ENCODE peak calls at places on chromosomes 7 and 10, in eight cellular contexts. Y is AG10803, Q is pancreas, O is LNCaP clone FGC, I is colonic mucosa, R is left lung, M is K562, S is retinal pigment epithelial cell. B is an unnamed sample.

GRCh38 chr10:132320776-132321469 is 11.1 kb upstream of the LRRC27 start:
- DNase-seq in Y (no peak), Q (no peak), O (no peak), I (no peak), R (peak), M (no peak), S (no peak), B (no peak)

GRCh38 chr10:26642896-26643653 is 54.4 kb upstream of the PDSS1 start:
- DNase-seq in Y (no peak), Q (no peak), O (no peak), I (no peak), R (no peak), M (peak), S (no peak), B (no peak)

GRCh38 chr10:45673074-45673628 is 579 bp upstream of the ZFAND4 start:
- DNase-seq in Y (no peak), Q (peak), O (no peak), I (peak), R (no peak), M (no peak), S (peak), B (no peak)

GRCh38 chr7:98211221-98211675 is at the start of gene BHLHA15:
- DNase-seq in Y (no peak), Q (peak), O (no peak), I (peak), R (peak), M (peak), S (no peak), B (peak)

GRCh38 chr7:100486753-100487446 is 3.2 kb downstream of the NYAP1 start:
- DNase-seq in Y (peak), Q (no peak), O (no peak), I (no peak), R (no peak), M (peak), S (no peak), B (no peak)

GRCh38 chr10:106863549-106863948 is 301.0 kb downstream of the SORCS1 start:
- DNase-seq in Y (no peak), Q (no peak), O (no peak), I (no peak), R (no peak), M (no peak), S (no peak), B (no peak)

GRCh38 chr7:46022397-46022796 is 101.3 kb upstream of the IGFBP3 start:
- DNase-seq in Y (no peak), Q (no peak), O (no peak), I (no peak), R (no peak), M (no peak), S (no peak), B (no peak)

GRCh38 chr7:22715969-22716368 is 11.0 kb upstream of the IL6 start:
- DNase-seq in Y (no peak), Q (no peak), O (no peak), I (no peak), R (no peak), M (no peak), S (no peak), B (no peak)

GRCh38 chr7:83347836-83348482 is 185.3 kb upstream of the PCLO start:
- DNase-seq in Y (peak), Q (no peak), O (no peak), I (no peak), R (no peak), M (no peak), S (peak), B (no peak)

GRCh38 chr10:35004651-35005050 is 85.5 kb downstream of the CUL2 start:
- DNase-seq in Y (peak), Q (no peak), O (no peak), I (no peak), R (no peak), M (no peak), S (no peak), B (no peak)

DNA sequence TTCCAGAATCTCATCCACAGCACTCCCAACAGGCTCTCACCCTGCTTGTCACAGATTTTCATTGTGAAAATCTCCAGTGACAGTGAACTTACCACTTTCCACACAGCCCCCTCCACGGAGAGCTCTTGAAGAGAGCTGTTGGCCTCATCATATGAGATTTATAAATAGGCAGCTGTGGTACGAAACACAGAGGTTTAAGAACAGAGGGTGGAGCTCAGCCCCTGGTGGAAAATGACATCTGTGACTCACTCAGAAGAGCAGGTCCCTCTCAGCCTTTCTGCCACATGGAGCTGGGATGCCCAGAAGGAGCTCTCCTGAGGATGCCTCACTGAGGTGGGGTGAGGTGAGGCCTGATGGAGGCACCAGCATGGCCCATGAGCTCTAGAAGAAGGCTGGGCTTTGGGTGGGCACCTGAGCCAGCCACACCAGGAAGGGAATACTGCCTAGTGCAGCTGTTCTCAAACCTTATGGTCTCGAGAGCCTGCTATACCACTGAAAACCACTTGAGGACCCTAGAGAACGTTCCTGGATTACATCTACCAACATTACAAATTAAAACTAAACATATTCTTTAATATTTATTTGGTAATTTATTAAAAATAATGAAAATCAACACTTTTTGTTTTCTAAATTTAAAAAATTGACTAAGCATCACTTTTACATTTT is 25.8 kb upstream of the EEPD1 start:
- DNase-seq in Y (no peak), Q (no peak), O (no peak), I (no peak), R (no peak), M (no peak), S (no peak), B (no peak)
- TF ChIP-seq CTCF in Y (no peak), Q (no peak), O (no peak), I (peak), R (no peak), M (no peak), S (peak), B (no peak)

GRCh38 chr10:108632044-108632443 is 1291.3 kb downstream of the XPNPEP1 start:
- DNase-seq in Y (no peak), Q (no peak), O (no peak), I (no peak), R (no peak), M (no peak), S (no peak), B (no peak)

GRCh38 chr10:108631332-108631731 is 1292.0 kb downstream of the XPNPEP1 start:
- DNase-seq in Y (no peak), Q (no peak), O (no peak), I (no peak), R (no peak), M (no peak), S (no peak), B (no peak)

GRCh38 chr10:108629843-108630242 is 1293.5 kb downstream of the XPNPEP1 start:
- DNase-seq in Y (peak), Q (no peak), O (no peak), I (no peak), R (no peak), M (no peak), S (no peak), B (no peak)
- TF ChIP-seq CTCF in Y (no peak), Q (no peak), O (no peak), I (no peak), R (no peak), M (no peak), S (no peak), B (no peak)

DNA sequence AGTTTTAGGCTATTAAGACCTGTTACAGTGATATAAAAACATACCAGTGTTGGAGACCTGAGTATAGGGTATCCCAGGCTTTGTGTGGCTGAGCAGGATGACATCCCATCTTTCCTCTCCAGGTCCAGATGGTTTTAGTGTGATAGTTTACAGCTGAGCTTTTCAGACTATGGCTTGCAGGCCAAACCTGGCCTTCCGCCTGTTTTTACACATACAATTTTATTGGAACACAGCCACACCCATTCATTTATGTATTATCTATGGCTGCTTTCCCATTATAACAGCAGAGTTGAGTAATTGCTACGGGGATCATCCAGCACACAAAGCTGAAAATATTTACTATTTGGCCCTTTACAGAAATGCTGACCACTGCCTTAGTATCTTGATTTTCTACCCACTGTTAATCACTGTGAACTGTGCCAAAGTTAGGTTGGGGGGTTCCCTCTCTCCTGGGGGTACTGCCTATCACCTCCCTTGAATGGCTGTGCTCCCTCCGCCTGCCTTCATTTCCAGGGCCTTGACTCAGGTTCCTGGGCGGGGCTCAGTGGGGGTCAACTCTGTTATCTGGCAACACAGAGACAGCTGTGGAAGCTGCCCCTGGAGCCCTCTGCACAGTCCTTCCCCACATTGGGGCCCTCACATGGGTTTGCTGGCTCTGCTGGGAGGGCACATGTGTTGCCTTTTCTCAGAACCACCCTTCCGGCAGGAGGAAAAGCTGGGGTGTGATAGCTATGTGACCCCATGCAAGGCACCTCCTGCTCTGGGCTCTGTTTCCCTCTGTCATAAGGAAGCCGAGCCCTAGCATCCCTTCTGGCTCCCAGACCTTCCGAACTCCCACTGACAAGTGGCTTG is 40.3 kb upstream of the SH2D4B start:
- DNase-seq in Y (peak), Q (no peak), O (peak), I (peak), R (peak), M (peak), S (no peak), B (no peak)
- TF ChIP-seq CTCF in Y (no peak), Q (no peak), O (no peak), I (no peak), R (no peak), M (no peak), S (no peak), B (no peak)

DNA sequence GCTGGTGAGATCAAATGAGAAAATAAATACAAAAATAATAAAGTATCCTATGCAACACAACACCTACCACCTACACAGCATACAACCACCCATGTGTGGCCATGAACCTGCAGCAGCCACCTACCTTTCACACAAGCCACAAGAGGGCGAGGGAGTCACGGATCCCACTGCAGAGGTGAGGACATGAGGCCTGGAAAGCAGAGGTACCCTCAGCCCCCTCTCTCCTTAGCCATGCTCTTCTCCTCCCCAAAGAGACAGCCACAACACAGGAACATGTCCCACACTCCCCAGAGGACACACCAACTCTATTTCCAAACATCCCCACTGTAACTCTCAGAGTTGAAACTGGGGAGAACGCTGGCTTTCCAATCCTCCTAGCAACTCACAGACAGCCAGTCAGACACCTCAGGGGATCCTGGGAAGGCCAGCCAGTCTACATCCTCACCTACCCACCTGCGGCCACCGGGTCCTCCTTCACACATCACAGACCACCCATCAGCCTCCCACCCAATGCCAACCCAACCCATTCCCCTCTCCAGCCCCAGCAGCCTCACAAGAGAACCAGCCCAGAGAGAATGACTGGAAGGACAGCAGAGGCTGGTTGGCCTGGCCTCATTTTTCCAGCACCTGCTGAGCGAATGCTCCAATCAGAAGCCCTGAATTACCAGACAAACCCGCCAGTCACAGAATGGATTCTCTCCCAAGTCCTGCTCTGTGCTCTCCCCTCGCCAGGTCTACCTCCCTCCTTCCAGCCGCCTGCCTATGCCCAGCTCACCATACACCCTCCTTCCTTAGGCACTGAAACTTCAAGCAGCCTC is 18.4 kb downstream of the DLG5 start:
- DNase-seq in Y (no peak), Q (no peak), O (no peak), I (no peak), R (no peak), M (peak), S (no peak), B (no peak)
- TF ChIP-seq CTCF in Y (no peak), Q (no peak), O (peak), I (peak), R (no peak), M (peak), S (peak), B (no peak)

GRCh38 chr7:31702354-31702753 is 15.3 kb downstream of the PPP1R17 start:
- DNase-seq in Y (no peak), Q (no peak), O (no peak), I (no peak), R (no peak), M (no peak), S (no peak), B (no peak)

GRCh38 chr7:31695856-31696255 is 8.8 kb downstream of the PPP1R17 start:
- DNase-seq in Y (no peak), Q (no peak), O (no peak), I (no peak), R (no peak), M (no peak), S (no peak), B (no peak)

GRCh38 chr7:31696270-31696669 is 9.3 kb downstream of the PPP1R17 start:
- DNase-seq in Y (no peak), Q (no peak), O (no peak), I (no peak), R (no peak), M (no peak), S (no peak), B (no peak)

DNA sequence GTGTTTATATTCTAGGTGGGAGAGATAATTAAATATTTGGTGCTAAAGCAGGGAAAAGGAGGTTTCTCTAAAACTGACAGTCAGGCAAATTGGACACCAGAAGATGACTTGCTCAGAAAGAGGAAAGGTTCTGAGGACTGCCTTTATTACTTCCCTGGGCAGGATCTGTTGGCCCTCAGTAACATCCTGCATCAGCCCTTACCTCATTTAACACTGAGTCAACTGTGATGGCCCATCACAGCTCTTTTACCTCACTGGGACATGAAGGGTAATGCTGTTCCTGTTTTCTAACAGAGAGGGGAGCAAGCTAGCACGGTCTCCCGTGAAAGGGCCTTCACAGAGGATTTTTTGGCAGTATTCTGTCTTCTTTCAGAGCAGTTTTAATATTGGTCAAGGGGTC is 12.0 kb downstream of the PPP1R17 start:
- DNase-seq in Y (no peak), Q (no peak), O (no peak), I (no peak), R (no peak), M (no peak), S (no peak), B (no peak)
- TF ChIP-seq CTCF in Y (no peak), Q (no peak), O (no peak), I (no peak), R (no peak), M (no peak), S (no peak), B (no peak)

GRCh38 chr7:121081327-121081936 is 92.9 kb downstream of the CPED1 start:
- DNase-seq in Y (peak), Q (no peak), O (peak), I (no peak), R (no peak), M (peak), S (no peak), B (no peak)

GRCh38 chr7:121078701-121079227 is 90.3 kb downstream of the CPED1 start:
- DNase-seq in Y (no peak), Q (no peak), O (no peak), I (no peak), R (no peak), M (peak), S (no peak), B (no peak)

GRCh38 chr7:121080913-121081326 is 92.4 kb downstream of the CPED1 start:
- DNase-seq in Y (no peak), Q (no peak), O (no peak), I (no peak), R (no peak), M (no peak), S (no peak), B (no peak)

GRCh38 chr7:121080257-121080912 is 91.9 kb downstream of the CPED1 start:
- DNase-seq in Y (no peak), Q (no peak), O (no peak), I (no peak), R (no peak), M (no peak), S (no peak), B (no peak)

GRCh38 chr7:121079425-121080169 is 91.1 kb downstream of the CPED1 start:
- DNase-seq in Y (peak), Q (no peak), O (peak), I (no peak), R (no peak), M (no peak), S (no peak), B (no peak)
- TF ChIP-seq CTCF in Y (peak), Q (no peak), O (peak), I (no peak), R (no peak), M (no peak), S (peak), B (no peak)